ENCODE peak calls at places on chromosomes 1 and 21, in four cellular contexts. P is kidney, L is lower lobe of right lung, Y is fibroblast of lung. B is an unnamed sample.
A peak's percentile ranks its signal among the peaks of the same experiment; 100 is the strongest.

GRCh38 chr1:68372487-68372886 is 77.3 kb downstream of the RPE65 start:
- DNase-seq in P (no peak), Y (no peak), L (no peak), B (no peak)

GRCh38 chr21:25710550-25710949 is 24.2 kb downstream of the ATP5PF start:
- DNase-seq in Y (no peak), L (no peak), P (no peak), B (no peak)

GRCh38 chr1:221204055-221204833 is 325.0 kb downstream of the HLX start:
- DNase-seq in Y (no peak), L (no peak), P (no peak), B (no peak)

GRCh38 chr1:183403386-183403957 is 14.7 kb downstream of the NMNAT2 start:
- DNase-seq in Y (no peak), L (no peak), P (no peak), B (no peak)

GRCh38 chr1:233256191-233256590 is 39.3 kb downstream of the PCNX2 start:
- DNase-seq in P (no peak), L (no peak), Y (no peak), B (no peak)

GRCh38 chr21:21481238-21481637 is 483.0 kb downstream of the NCAM2 start:
- DNase-seq in P (no peak), Y (no peak), L (no peak), B (no peak)

GRCh38 chr1:20662110-20662475 is 924 bp upstream of the DDOST start:
- DNase-seq in L (no peak), P (no peak), Y (no peak), B (no peak)

GRCh38 chr1:223707270-223708000 is 4.9 kb upstream of the CAPN2 start:
- DNase-seq in Y (peak; percentile 100), L (peak; percentile 71), P (peak; percentile 84), B (peak; percentile 86)

GRCh38 chr1:239361403-239361802 is 25.0 kb upstream of the CHRM3 start:
- DNase-seq in P (no peak), L (no peak), Y (peak; percentile 98), B (no peak)

GRCh38 chr1:90763930-90764329 is 46.8 kb upstream of the BARHL2 start:
- DNase-seq in Y (no peak), L (no peak), P (no peak), B (no peak)

GRCh38 chr1:87346130-87346804 is 17.6 kb downstream of the LMO4 start:
- DNase-seq in Y (no peak), L (no peak), P (no peak), B (no peak)
- H3K36me3 ChIP-seq in Y (peaks cover 10% of the 10 kb centered on the region), L (peaks cover 42% of the 10 kb centered on the region), P (peaks cover 7% of the 10 kb centered on the region), B (peaks cover 2% of the 10 kb centered on the region)

DNA sequence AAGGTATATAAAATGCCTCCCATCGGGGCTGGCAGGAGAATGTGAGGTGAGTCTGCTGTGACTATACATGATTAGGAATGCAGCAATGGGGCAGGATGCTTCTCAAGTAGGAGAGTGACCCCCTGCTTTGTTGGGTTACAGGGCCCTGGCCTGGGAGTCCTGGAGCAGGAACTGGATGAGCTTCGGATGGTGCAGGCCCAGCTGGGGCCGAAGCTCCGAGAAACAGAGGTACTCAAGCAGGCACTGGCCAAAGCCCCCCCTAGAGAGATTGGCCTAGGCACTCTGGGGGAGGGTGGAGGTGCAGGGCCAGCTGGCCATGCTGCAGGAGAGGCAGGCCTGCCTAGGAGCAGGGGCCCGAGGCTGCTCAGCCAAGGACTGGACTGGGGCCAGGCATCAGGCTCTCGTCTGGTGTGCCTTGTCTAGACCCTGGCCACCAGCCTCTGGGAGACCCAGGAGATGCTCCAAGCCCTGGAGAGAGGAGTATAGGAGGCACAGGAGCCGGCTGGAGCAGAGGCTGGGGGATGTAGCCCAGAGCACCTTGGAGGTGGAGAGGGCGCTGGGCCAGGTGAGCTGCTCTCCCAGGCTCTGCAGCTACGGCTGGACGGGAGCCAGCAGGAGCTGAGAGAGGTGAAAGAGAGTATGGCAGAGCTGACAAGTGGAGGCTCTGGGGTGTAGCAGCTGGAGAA is 32.8 kb upstream of the PKP1 start:
- DNase-seq in P (peak; percentile 53), Y (no peak), L (no peak), B (no peak)
- H3K4me3 ChIP-seq in P (no peak overlapping the region), Y (no peak overlapping the region), L (no peak overlapping the region), B (no peak overlapping the region)

GRCh38 chr21:28961927-28962326 is 30.8 kb downstream of the LTN1 start:
- DNase-seq in Y (no peak), P (no peak), L (no peak), B (no peak)
- H3K36me3 ChIP-seq in Y (peaks cover 3% of the 10 kb centered on the region), P (peaks cover 39% of the 10 kb centered on the region), L (peaks cover 85% of the 10 kb centered on the region), B (peaks cover 2% of the 10 kb centered on the region)

GRCh38 chr21:41625428-41625827 is 117.5 kb upstream of the TMPRSS2 start:
- DNase-seq in Y (no peak), L (no peak), P (no peak), B (no peak)

GRCh38 chr21:41630249-41630648 is 122.3 kb upstream of the TMPRSS2 start:
- DNase-seq in P (no peak), Y (peak; percentile 100), L (no peak), B (no peak)

GRCh38 chr21:41624674-41625310 is 116.8 kb upstream of the TMPRSS2 start:
- DNase-seq in P (no peak), Y (no peak), L (no peak), B (no peak)

GRCh38 chr21:41626038-41626437 is 118.1 kb upstream of the TMPRSS2 start:
- DNase-seq in P (no peak), Y (no peak), L (no peak), B (no peak)

DNA sequence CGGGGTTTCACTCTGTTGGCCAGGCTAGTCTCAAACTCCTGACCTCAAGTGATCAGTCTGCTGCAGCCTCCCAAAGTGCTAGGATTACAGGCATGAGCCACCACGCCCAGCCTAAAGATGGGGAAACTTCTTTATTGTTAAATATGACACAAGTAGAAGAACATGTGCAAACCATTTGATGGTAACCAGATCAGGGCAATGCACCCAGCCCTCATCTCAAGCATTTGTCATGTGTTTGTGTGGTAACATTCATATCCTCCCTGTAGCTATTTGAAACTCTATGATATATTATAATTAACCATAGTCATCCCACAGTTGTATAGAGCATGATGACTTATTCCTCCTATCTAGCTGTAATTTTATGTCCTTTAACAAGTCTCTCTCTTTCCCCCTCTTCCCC is 119.5 kb upstream of the TMPRSS2 start:
- DNase-seq in L (no peak), P (no peak), Y (no peak), B (no peak)
- H3K4me3 ChIP-seq in L (no peak overlapping the region), P (no peak overlapping the region), Y (no peak overlapping the region), B (no peak overlapping the region)

DNA sequence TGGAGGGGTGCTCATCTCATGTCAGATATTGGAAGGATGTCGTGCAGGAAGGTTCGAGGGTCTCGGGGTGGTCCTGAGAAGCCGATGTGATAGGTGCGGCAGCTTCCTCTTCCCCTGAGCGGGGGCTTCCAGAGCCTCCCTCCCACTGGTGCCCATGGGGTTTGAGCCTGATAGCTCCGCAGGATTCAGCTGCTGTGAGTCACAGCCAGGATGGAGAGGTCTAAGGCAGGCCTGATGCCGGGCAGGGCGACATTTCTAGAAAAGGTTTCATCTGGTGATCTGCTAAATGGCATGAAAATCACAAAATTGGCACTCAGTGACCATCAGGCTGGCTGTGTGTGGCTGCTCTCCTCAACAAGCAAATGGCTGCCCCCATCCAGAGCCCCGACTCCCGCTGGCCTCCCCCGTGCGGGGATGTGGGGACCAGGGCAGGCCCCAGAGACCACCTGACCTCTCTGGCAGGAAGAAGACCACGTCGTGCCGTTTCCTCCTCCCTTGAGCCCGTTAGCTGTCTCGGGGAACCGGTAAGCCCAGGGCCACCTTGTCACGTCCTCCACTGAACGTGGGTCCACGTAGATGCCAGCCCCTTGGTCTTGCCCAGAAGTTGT is 66.0 kb downstream of the SKI start:
- DNase-seq in P (no peak), Y (peak; percentile 50), L (no peak), B (no peak)
- H3K36me3 ChIP-seq in P (no peaks in the 10 kb centered on the region), Y (no peaks in the 10 kb centered on the region), L (no peaks in the 10 kb centered on the region), B (no peaks in the 10 kb centered on the region)

B was measured in aorta.